ENCODE peak calls at places on chromosomes 4 and X, in five cellular contexts. V is uterus, O is thyroid gland, U is suprapubic skin, A is transverse colon. T is an unnamed sample.

GRCh38 chr4:185958094-185958493 is 110.9 kb upstream of the TLR3 start:
- DNase-seq in V (no peak), O (no peak), U (no peak), A (no peak), T (no peak)

GRCh38 chr4:76449824-76450223 is 14.8 kb downstream of the SHROOM3 start:
- DNase-seq in V (no peak), O (no peak), U (no peak), A (no peak), T (no peak)

GRCh38 chrX:125090046-125090445 is 229.6 kb upstream of the TEX13C start:
- DNase-seq in V (no peak), O (no peak), U (no peak), A (no peak), T (no peak)

GRCh38 chrX:47229427-47229826 is 3.4 kb upstream of the USP11 start:
- DNase-seq in V (peak; percentile 14), O (no peak), U (no peak), A (no peak), T (no peak)

GRCh38 chrX:31397119-31397518 is 325.3 kb upstream of the FTHL17 start:
- DNase-seq in V (no peak), O (no peak), U (no peak), A (no peak), T (peak; percentile 1)

GRCh38 chr4:179151770-179152169 is 1709.5 kb upstream of the AGA start:
- DNase-seq in V (no peak), O (no peak), U (no peak), A (no peak), T (no peak)

GRCh38 chr4:127203561-127204260 is 429.0 kb upstream of the INTU start:
- DNase-seq in V (no peak), O (no peak), U (no peak), A (no peak), T (no peak)

GRCh38 chr4:16001484-16001858 is 38.5 kb upstream of the FGFBP2 start:
- DNase-seq in V (peak; percentile 57), O (peak; percentile 66), U (no peak), A (peak; percentile 48), T (peak; percentile 56)

GRCh38 chrX:16826207-16826606 is 39.9 kb downstream of the TXLNG start:
- DNase-seq in V (no peak), O (no peak), U (no peak), A (no peak), T (no peak)

GRCh38 chrX:71671043-71671829 is 3.9 kb downstream of the LOC101059915 start:
- DNase-seq in V (no peak), O (no peak), U (no peak), A (no peak), T (no peak)

GRCh38 chr4:14193601-14194000 is 566.1 kb upstream of the BOD1L1 start:
- DNase-seq in V (no peak), O (no peak), U (no peak), A (no peak), T (no peak)

GRCh38 chr4:167897116-167897515 is 195.2 kb upstream of the ANXA10 start:
- DNase-seq in V (no peak), O (no peak), U (no peak), A (no peak), T (no peak)

DNA sequence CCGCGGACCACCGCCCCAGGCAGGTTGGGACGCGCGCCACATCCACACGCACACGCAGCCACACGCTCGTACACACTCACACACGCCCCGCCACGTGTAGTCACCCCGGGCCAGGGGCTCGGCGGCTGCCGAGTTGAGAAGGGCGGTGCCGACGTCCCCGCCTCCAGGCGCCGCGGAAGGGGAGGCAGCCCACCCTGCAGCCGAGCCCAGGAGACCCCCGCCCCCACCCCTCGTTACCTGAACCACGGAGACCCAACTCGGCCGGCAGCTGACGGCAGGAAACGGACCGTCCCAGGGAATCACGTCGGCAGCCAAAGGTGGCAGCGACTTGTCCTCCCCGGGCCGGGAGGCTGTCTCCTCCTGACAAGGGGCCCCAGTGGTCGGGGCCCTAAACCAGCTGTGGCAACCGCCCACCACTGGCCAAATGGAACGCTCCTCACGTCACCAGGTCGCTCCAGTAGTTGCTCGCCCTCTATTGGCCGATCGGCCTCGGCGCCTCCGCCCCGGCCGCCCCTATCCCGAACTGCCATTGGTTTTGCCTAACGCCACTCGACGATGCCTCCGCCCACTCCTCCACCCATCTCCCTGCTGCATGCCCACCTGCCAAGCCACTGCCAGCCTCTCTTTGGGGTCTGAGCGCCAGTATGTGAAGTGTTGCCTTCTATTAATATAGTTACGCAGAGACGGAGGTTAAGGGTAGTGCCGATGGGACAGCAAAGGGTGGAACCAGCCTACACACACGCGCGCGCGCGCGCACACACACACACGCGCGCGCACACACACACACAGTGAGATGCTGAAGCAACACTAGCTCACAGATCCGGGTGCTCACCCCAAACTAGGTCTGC is at the start of gene ZDHHC9:
- DNase-seq in V (peak; percentile 88), O (peak; percentile 84), U (peak; percentile 92), A (peak; percentile 90), T (peak; percentile 75)
- TF ChIP-seq POLR2A in V (peak; percentile 31), O (no peak), U (peak; percentile 59), A (peak; percentile 47), T (peak; percentile 20)

DNA sequence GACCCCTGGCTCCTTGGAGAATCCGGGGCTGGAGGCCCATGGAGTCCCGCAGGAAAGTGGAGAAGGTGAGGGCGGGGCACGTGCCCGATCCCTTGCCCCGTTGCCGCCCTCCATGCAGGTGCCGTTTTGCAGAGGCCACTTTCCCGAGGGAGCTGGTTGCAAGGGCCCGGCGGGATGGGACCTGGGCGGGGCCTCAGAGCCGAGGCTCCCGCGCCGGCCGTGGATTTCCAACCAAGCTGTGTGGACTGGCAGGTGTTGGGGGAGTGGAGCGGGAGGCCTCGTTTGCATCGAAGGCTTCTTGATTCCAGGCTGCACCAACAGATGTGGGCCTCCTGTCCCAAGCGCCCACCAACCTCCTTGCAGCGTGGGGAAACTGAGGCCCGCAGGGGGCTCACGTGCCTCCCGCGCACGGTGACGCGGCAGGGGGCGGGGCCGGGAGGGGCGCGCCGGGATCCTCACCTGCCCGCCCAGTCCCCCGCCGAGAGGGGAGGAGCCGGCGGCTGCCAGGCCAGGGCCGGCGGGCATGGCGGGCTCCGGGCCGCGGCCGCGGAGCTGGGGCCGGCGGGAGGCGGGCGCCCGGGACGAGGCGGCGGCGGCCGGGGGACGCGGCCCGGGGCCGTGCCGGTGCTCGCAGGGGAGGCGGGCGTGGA is 24.9 kb downstream of the SH3BP2 start:
- DNase-seq in V (no peak), O (peak; percentile 68), U (no peak), A (peak; percentile 66), T (no peak)
- TF ChIP-seq POLR2A in V (no peak), O (no peak), U (no peak), A (no peak), T (no peak)

GRCh38 chr4:44725861-44726820 is at the start of gene GNPDA2:
- DNase-seq in V (peak; percentile 92), O (peak; percentile 89), U (peak; percentile 93), A (peak; percentile 90), T (peak; percentile 57)
- TF ChIP-seq POLR2A in V (peak; percentile 30), O (no peak), U (peak; percentile 8), A (peak; percentile 39), T (peak; percentile 83)

GRCh38 chrX:36957425-36958328 is 50.5 kb upstream of the FAM47C start:
- DNase-seq in V (no peak), O (peak; percentile 72), U (no peak), A (peak; percentile 17), T (no peak)
- TF ChIP-seq POLR2A in V (no peak), O (no peak), U (no peak), A (no peak), T (no peak)